ENCODE peak calls at places on chromosomes 7 and 10, in five cellular contexts. C is ecto neural progenitor cell, H is NCI-H146, Z is left cardiac atrium, X is NCI-H69. M is an unnamed sample.

GRCh38 chr7:80584778-80585177 is 53.7 kb upstream of the CD36 start:
- DNase-seq in C (no peak), H (no peak), Z (no peak), X (peak; percentile 47), M (no peak)

GRCh38 chr7:151383638-151384351 is 26.0 kb downstream of the WDR86 start:
- DNase-seq in C (no peak), H (no peak), Z (no peak), X (peak; percentile 43), M (no peak)

GRCh38 chr7:1040790-1041189 is 3.6 kb upstream of the GPR146 start:
- DNase-seq in C (no peak), H (no peak), Z (no peak), X (peak; percentile 58), M (no peak)

GRCh38 chr10:102431452-102432124 is 786 bp downstream of the CUEDC2 start:
- DNase-seq in C (no peak), H (peak; percentile 45), Z (no peak), X (peak; percentile 42), M (no peak)

GRCh38 chr10:124511205-124512039 is 49.8 kb downstream of the LHPP start:
- DNase-seq in C (no peak), H (no peak), Z (no peak), X (no peak), M (no peak)

GRCh38 chr7:29285451-29285807 is 90.9 kb downstream of the CHN2 start:
- DNase-seq in C (no peak), H (peak; percentile 63), Z (no peak), X (peak; percentile 96), M (peak; percentile 95)

GRCh38 chr10:123972481-123973401 is 81.1 kb upstream of the CPXM2 start:
- DNase-seq in C (peak; percentile 73), H (peak; percentile 19), Z (no peak), X (peak; percentile 7), M (no peak)

GRCh38 chr10:122164815-122165491 is 106.1 kb upstream of the BTBD16 start:
- DNase-seq in C (no peak), H (peak; percentile 26), Z (no peak), X (peak; percentile 65), M (no peak)

GRCh38 chr10:125424191-125424847 is 258.6 kb downstream of the TEX36 start:
- DNase-seq in C (no peak), H (no peak), Z (no peak), X (no peak), M (no peak)

GRCh38 chr7:2527505-2528464 is 8.2 kb downstream of the LFNG start:
- DNase-seq in C (no peak), H (peak; percentile 83), Z (peak; percentile 57), X (peak; percentile 92), M (no peak)

GRCh38 chr10:35387768-35388167 is 51.5 kb downstream of the CCNY start:
- DNase-seq in C (no peak), H (no peak), Z (no peak), X (peak; percentile 63), M (no peak)

GRCh38 chr10:129079705-129080104 is 387.3 kb upstream of the MGMT start:
- DNase-seq in C (peak; percentile 61), H (no peak), Z (no peak), X (no peak), M (no peak)

GRCh38 chr10:90745565-90745964 is 112.3 kb downstream of the HTR7 start:
- DNase-seq in C (no peak), H (no peak), Z (no peak), X (no peak), M (no peak)

GRCh38 chr7:83347836-83348482 is 185.3 kb upstream of the PCLO start:
- DNase-seq in C (no peak), H (no peak), Z (no peak), X (no peak), M (no peak)

GRCh38 chr7:102323914-102324195 is 32.4 kb downstream of the SPDYE6 start:
- DNase-seq in C (no peak), H (no peak), Z (no peak), X (no peak), M (no peak)

GRCh38 chr10:103333934-103334520 is 16.9 kb downstream of the PCGF6 start:
- DNase-seq in C (no peak), H (peak; percentile 7), Z (no peak), X (peak; percentile 5), M (no peak)

GRCh38 chr7:70812511-70812910 is 319.4 kb upstream of the GALNT17 start:
- DNase-seq in C (no peak), H (no peak), Z (no peak), X (peak; percentile 26), M (no peak)

GRCh38 chr7:336810-337566 is 47.0 kb downstream of the FOXL3 start:
- DNase-seq in C (no peak), H (no peak), Z (peak; percentile 16), X (no peak), M (no peak)

GRCh38 chr7:25069900-25070443 is 55.1 kb downstream of the CYCS start:
- DNase-seq in C (no peak), H (peak; percentile 87), Z (peak; percentile 32), X (peak; percentile 85), M (no peak)

GRCh38 chr7:159105066-159105780 is 39.4 kb downstream of the VIPR2 start:
- DNase-seq in C (no peak), H (no peak), Z (peak; percentile 10), X (no peak), M (no peak)

GRCh38 chr10:79936625-79937255 is 12.2 kb downstream of the SFTPD start:
- DNase-seq in C (peak; percentile 28), H (no peak), Z (no peak), X (no peak), M (no peak)

GRCh38 chr7:23183279-23184012 is 1.6 kb downstream of the NUP42 start:
- DNase-seq in C (no peak), H (no peak), Z (no peak), X (no peak), M (no peak)

GRCh38 chr10:10816453-10816852 is 201.2 kb upstream of the CELF2 start:
- DNase-seq in C (no peak), H (no peak), Z (no peak), X (no peak), M (no peak)

GRCh38 chr7:143892527-143893300 is 9.3 kb downstream of the TCAF1 start:
- DNase-seq in C (no peak), H (peak; percentile 16), Z (no peak), X (peak; percentile 70), M (no peak)

GRCh38 chr10:63058236-63058635 is 74.9 kb upstream of the NRBF2 start:
- DNase-seq in C (no peak), H (no peak), Z (no peak), X (no peak), M (no peak)

GRCh38 chr7:99579956-99580777 is 17.9 kb upstream of the TMEM225B start:
- DNase-seq in C (peak; percentile 87), H (peak; percentile 71), Z (peak; percentile 42), X (peak; percentile 82), M (no peak)

GRCh38 chr7:150343225-150343624 is 1.8 kb upstream of the RARRES2 start:
- DNase-seq in C (no peak), H (no peak), Z (no peak), X (no peak), M (no peak)

GRCh38 chr7:1247527-1248041 is 14.9 kb downstream of the UNCX start:
- DNase-seq in C (peak; percentile 75), H (peak; percentile 60), Z (no peak), X (peak; percentile 84), M (no peak)